ENCODE peak calls at places on chromosomes 4 and X, in four cellular contexts. Y is left cardiac atrium, Z is neural crest cell, M is GM20000. U is an unnamed sample.

GRCh38 chr4:88008133-88008621 is 742 bp downstream of the PKD2 start:
- DNase-seq in Y (peak), Z (peak), M (peak), U (peak)

GRCh38 chrX:33840176-33840575 is 291.9 kb downstream of the FAM47A start:
- DNase-seq in Y (no peak), Z (no peak), M (no peak), U (peak)

GRCh38 chr4:148299337-148299736 is 142.9 kb downstream of the NR3C2 start:
- DNase-seq in Y (no peak), Z (no peak), M (no peak), U (no peak)

GRCh38 chr4:185020293-185020808 is 2.1 kb downstream of the HELT start:
- DNase-seq in Y (no peak), Z (no peak), M (no peak), U (no peak)

GRCh38 chr4:37073226-37073840 is 171.2 kb upstream of the NWD2 start:
- DNase-seq in Y (no peak), Z (no peak), M (no peak), U (no peak)

GRCh38 chrX:9598344-9598743 is 133.5 kb downstream of the TBL1X start:
- DNase-seq in Y (no peak), Z (no peak), M (no peak), U (no peak)

GRCh38 chr4:173500841-173501591 is 29.0 kb downstream of the HAND2 start:
- DNase-seq in Y (no peak), Z (no peak), M (no peak), U (no peak)

GRCh38 chr4:127632420-127633403 is at the start of gene INTU:
- DNase-seq in Y (peak), Z (peak), M (peak), U (peak)

GRCh38 chr4:10157478-10158354 is 41.1 kb upstream of the WDR1 start:
- DNase-seq in Y (peak), Z (peak), M (peak), U (peak)

GRCh38 chrX:107429090-107429489 is 20.4 kb upstream of the FRMPD3 start:
- DNase-seq in Y (no peak), Z (no peak), M (no peak), U (no peak)

GRCh38 chr4:62644372-62644771 is 1444.2 kb downstream of the ADGRL3 start:
- DNase-seq in Y (no peak), Z (no peak), M (no peak), U (peak)

GRCh38 chrX:105752334-105752733 is 70.0 kb upstream of the NRK start:
- DNase-seq in Y (no peak), Z (no peak), M (no peak), U (peak)

GRCh38 chr4:108193891-108194672 is 25.4 kb upstream of the LEF1 start:
- DNase-seq in Y (no peak), Z (no peak), M (no peak), U (no peak)

GRCh38 chrX:53990201-53990600 is 54.1 kb downstream of the PHF8 start:
- DNase-seq in Y (no peak), Z (no peak), M (no peak), U (no peak)

GRCh38 chr4:184413227-184414064 is 60.9 kb downstream of the IRF2 start:
- DNase-seq in Y (no peak), Z (no peak), M (no peak), U (no peak)

GRCh38 chr4:75345436-75345835 is 168.8 kb downstream of the RCHY1 start:
- DNase-seq in Y (no peak), Z (no peak), M (no peak), U (no peak)

GRCh38 chr4:99383833-99384392 is 31.4 kb upstream of the ADH1C start:
- DNase-seq in Y (no peak), Z (no peak), M (no peak), U (no peak)

GRCh38 chrX:19670854-19671620 is 155.7 kb upstream of the MAP3K15 start:
- DNase-seq in Y (peak), Z (no peak), M (no peak), U (peak)

GRCh38 chr4:82517043-82517442 is 44.7 kb downstream of the TMEM150C start:
- DNase-seq in Y (no peak), Z (no peak), M (no peak), U (no peak)

GRCh38 chr4:77152421-77152820 is 4.6 kb upstream of the CCNG2 start:
- DNase-seq in Y (no peak), Z (no peak), M (no peak), U (no peak)

GRCh38 chr4:159169903-159170302 is 67.0 kb downstream of the RAPGEF2 start:
- DNase-seq in Y (no peak), Z (no peak), M (no peak), U (no peak)

GRCh38 chr4:85084371-85085170 is 118.1 kb upstream of the WDFY3 start:
- DNase-seq in Y (no peak), Z (peak), M (peak), U (peak)

GRCh38 chrX:150348365-150348764 is 14.8 kb upstream of the MAMLD1 start:
- DNase-seq in Y (no peak), Z (no peak), M (no peak), U (no peak)